ENCODE peak calls at places on chromosomes 5 and 9, in seven cellular contexts. X is IMR-90, P is ovary, A is AG04450, V is upper lobe of right lung, T is HepG2, Y is lower lobe of right lung. F is an unnamed sample. For H3K27me3, the result is how much of the 10 kb centered on the place peaks cover.

GRCh38 chr9:133943781-133944745 is 48.1 kb downstream of the VAV2 start:
- DNase-seq in X (peak), P (no peak), A (no peak), V (peak), T (no peak), Y (peak), F (no peak)

GRCh38 chr5:131541766-131542165 is 93.3 kb downstream of the RAPGEF6 start:
- DNase-seq in X (peak), P (no peak), A (no peak), V (no peak), T (no peak), Y (no peak), F (no peak)

GRCh38 chr9:125655691-125656410 is 51.2 kb downstream of the MAPKAP1 start:
- DNase-seq in X (peak), P (no peak), A (no peak), V (no peak), T (no peak), Y (no peak), F (no peak)

GRCh38 chr5:132462856-132463745 is 27.5 kb downstream of the IRF1 start:
- DNase-seq in X (no peak), P (no peak), A (no peak), V (peak), T (no peak), Y (no peak), F (no peak)

GRCh38 chr5:141186897-141187512 is at the start of gene PCDHB9:
- DNase-seq in X (peak), P (no peak), A (no peak), V (no peak), T (peak), Y (no peak), F (no peak)

GRCh38 chr9:132768932-132769894 is 98.9 kb downstream of the GTF3C4 start:
- DNase-seq in X (peak), P (peak), A (no peak), V (peak), T (peak), Y (peak), F (no peak)

GRCh38 chr5:118611332-118611945 is 376.9 kb downstream of the DTWD2 start:
- DNase-seq in X (peak), P (no peak), A (no peak), V (no peak), T (peak), Y (no peak), F (no peak)

GRCh38 chr5:64763948-64764503 is 4.5 kb downstream of the SREK1IP1 start:
- DNase-seq in X (no peak), P (no peak), A (no peak), V (no peak), T (no peak), Y (no peak), F (no peak)

GRCh38 chr5:102911973-102912372 is 156.9 kb downstream of the PAM start:
- DNase-seq in X (peak), P (no peak), A (peak), V (no peak), T (no peak), Y (no peak), F (peak)

GRCh38 chr5:16578474-16578883 is 38.3 kb downstream of the RETREG1 start:
- DNase-seq in X (no peak), P (no peak), A (no peak), V (no peak), T (no peak), Y (no peak), F (no peak)

GRCh38 chr9:93575706-93576295 is 583 bp upstream of the PHF2 start:
- DNase-seq in X (peak), P (peak), A (no peak), V (peak), T (no peak), Y (peak), F (no peak)

GRCh38 chr9:6984941-6985578 is 227.3 kb downstream of the KDM4C start:
- DNase-seq in X (no peak), P (no peak), A (no peak), V (no peak), T (no peak), Y (no peak), F (no peak)

GRCh38 chr9:7760014-7760415 is 39.6 kb downstream of the DMAC1 start:
- DNase-seq in X (no peak), P (no peak), A (no peak), V (no peak), T (no peak), Y (no peak), F (no peak)

GRCh38 chr5:176780951-176781350 is 29.4 kb upstream of the UNC5A start:
- DNase-seq in X (no peak), P (no peak), A (no peak), V (peak), T (peak), Y (no peak), F (no peak)

GRCh38 chr5:78659714-78660113 is 11.1 kb upstream of the LHFPL2 start:
- DNase-seq in X (peak), P (no peak), A (no peak), V (no peak), T (peak), Y (no peak), F (no peak)

DNA sequence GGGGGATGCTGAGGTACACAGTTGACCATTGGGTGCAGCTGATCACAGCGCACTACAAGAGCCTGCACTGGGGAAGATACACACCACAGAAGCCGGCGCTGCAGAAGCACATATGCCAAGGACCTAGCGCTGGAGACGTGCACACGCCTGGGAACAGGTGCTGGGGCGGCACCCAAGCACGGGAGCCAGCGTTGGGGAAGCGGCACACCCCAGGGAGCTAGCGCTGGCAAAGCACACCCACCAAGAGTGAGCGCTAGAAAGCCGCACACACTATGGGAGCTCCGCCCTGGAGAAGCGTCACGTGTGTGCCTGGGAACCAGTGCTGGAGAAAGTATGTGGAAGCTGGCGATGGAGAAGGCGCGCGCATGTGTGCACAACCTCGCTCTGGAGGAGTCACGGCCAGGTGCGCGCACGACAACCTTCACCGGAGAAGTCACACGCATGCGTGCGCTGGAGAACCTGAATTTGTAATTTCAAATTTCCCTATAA is 4.5 kb downstream of the FANCC start:
- DNase-seq in X (peak), P (no peak), A (no peak), V (peak), T (peak), Y (peak), F (no peak)
- H3K27me3 ChIP-seq in X (under half), P (under half), A (under half), V (under half), T (under half), Y (under half), F (under half)

GRCh38 chr9:137428841-137429545 is 5.8 kb downstream of the NOXA1 start:
- DNase-seq in X (no peak), P (no peak), A (no peak), V (peak), T (no peak), Y (peak), F (no peak)
- TF ChIP-seq CTCF in X (no peak), P (no peak), A (no peak), V (no peak), T (no peak), Y (no peak), F (no peak)

GRCh38 chr9:120873512-120873911 is 3.5 kb downstream of the PHF19 start:
- DNase-seq in X (no peak), P (no peak), A (no peak), V (no peak), T (no peak), Y (no peak), F (no peak)
- H3K4me3 ChIP-seq in X (no peak), P (no peak), A (no peak), V (no peak), T (no peak), Y (no peak), F (no peak)

DNA sequence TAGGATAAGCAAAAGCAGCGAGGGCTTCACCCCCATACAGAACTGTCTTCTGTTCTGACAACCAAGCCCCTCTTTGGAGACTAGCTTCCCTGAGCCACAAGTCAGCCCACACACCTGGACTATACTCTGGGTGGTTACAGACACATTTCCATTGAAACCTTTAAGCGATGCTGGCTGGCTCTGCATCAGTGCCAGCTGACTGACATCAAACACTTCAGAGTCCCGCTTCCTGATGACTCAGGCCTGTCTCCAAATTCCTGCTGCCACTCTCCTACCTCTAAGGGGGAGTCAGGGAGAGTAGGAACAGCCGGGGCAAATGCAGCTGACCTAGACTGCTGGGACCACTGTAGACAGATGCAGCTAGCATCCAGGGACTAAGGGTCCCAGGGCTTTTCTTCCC is 59.4 kb downstream of the SIL1 start:
- DNase-seq in X (peak), P (no peak), A (no peak), V (peak), T (peak), Y (peak), F (no peak)
- H3K27me3 ChIP-seq in X (under half), P (under half), A (under half), V (under half), T (under half), Y (under half), F (under half)

F was measured in BJ.